ENCODE peak calls at places on chromosomes 5 and 9, in four cellular contexts. T, S, F and W are unnamed samples.

GRCh38 chr5:132776077-132776931 is 735 bp downstream of the SEPTIN8 start:
- DNase-seq in S (no peak), T (no peak), F (no peak), W (no peak)

GRCh38 chr9:6687180-6687579 is 41.7 kb upstream of the GLDC start:
- DNase-seq in T (no peak), F (no peak), S (no peak), W (no peak)

GRCh38 chr5:137498301-137498735 is 808 bp downstream of the SPOCK1 start:
- DNase-seq in T (no peak), F (no peak), S (no peak), W (no peak)

GRCh38 chr5:159990506-159990905 is 18.4 kb upstream of the TTC1 start:
- DNase-seq in T (no peak), S (no peak), F (no peak), W (no peak)

GRCh38 chr9:121640076-121640475 is 11.4 kb upstream of the DAB2IP start:
- DNase-seq in F (peak; percentile 12), S (no peak), T (no peak), W (no peak)

GRCh38 chr5:39394946-39395345 is 29.8 kb downstream of the DAB2 start:
- DNase-seq in S (no peak), T (no peak), F (no peak), W (no peak)

GRCh38 chr5:17077447-17078233 is 139.8 kb upstream of the BASP1 start:
- DNase-seq in T (no peak), F (no peak), S (no peak), W (no peak)

GRCh38 chr5:88860501-88860900 is 22.5 kb downstream of the MEF2C start:
- DNase-seq in F (no peak), T (no peak), S (no peak), W (no peak)

GRCh38 chr5:157955541-157956172 is 96.7 kb upstream of the CLINT1 start:
- DNase-seq in S (no peak), F (no peak), T (no peak), W (no peak)

GRCh38 chr5:129358069-129358468 is 102.0 kb upstream of the ADAMTS19 start:
- DNase-seq in F (no peak), S (no peak), T (no peak), W (no peak)

GRCh38 chr9:127545196-127546124 is 66.6 kb upstream of the STXBP1 start:
- DNase-seq in T (no peak), S (no peak), F (no peak), W (no peak)

GRCh38 chr9:113922160-113922559 is 46.1 kb downstream of the ZNF618 start:
- DNase-seq in S (no peak), T (no peak), F (no peak), W (no peak)

GRCh38 chr9:104863180-104863883 is 64.6 kb downstream of the ABCA1 start:
- DNase-seq in T (peak; percentile 14), F (no peak), S (peak; percentile 63), W (peak; percentile 12)

GRCh38 chr5:159704160-159704559 is 212.1 kb upstream of the ADRA1B start:
- DNase-seq in T (no peak), S (no peak), F (no peak), W (no peak)

GRCh38 chr5:39638803-39639202 is 214.0 kb upstream of the DAB2 start:
- DNase-seq in T (no peak), S (no peak), F (no peak), W (no peak)

GRCh38 chr9:130117816-130118632 is 54.2 kb upstream of the NCS1 start:
- DNase-seq in T (no peak), F (no peak), S (no peak), W (no peak)

GRCh38 chr9:93094294-93095204 is 1.5 kb upstream of the CARD19 start:
- DNase-seq in S (no peak), F (no peak), T (no peak), W (no peak)

GRCh38 chr9:97735070-97735600 is 38.0 kb upstream of the XPA start:
- DNase-seq in S (no peak), F (no peak), T (no peak), W (no peak)

GRCh38 chr5:146313027-146313426 is 25.6 kb upstream of the POU4F3 start:
- DNase-seq in T (no peak), F (no peak), S (no peak), W (no peak)

GRCh38 chr5:145666591-145666990 is 168.6 kb downstream of the PRELID2 start:
- DNase-seq in T (no peak), F (no peak), S (no peak), W (no peak)

GRCh38 chr9:4128876-4129275 is 171.0 kb downstream of the GLIS3 start:
- DNase-seq in F (no peak), S (no peak), T (no peak), W (no peak)

GRCh38 chr9:120412425-120412951 is 167.5 kb downstream of the CDK5RAP2 start:
- DNase-seq in S (no peak), T (no peak), F (no peak), W (no peak)

GRCh38 chr9:75941066-75941465 is 50.6 kb downstream of the PCSK5 start:
- DNase-seq in S (no peak), F (no peak), T (no peak), W (no peak)

GRCh38 chr9:34603610-34604231 is 8.2 kb downstream of the RPP25L start:
- DNase-seq in F (peak; percentile 73), T (peak; percentile 31), S (peak; percentile 51), W (peak; percentile 69)

GRCh38 chr5:137888875-137889759 is at the start of gene PKD2L2:
- DNase-seq in S (no peak), T (no peak), F (peak; percentile 64), W (peak; percentile 61)

GRCh38 chr9:88993871-88994819 is 2.9 kb downstream of the S1PR3 start:
- DNase-seq in F (no peak), S (no peak), T (no peak), W (no peak)